ENCODE peak calls at places on chromosomes 6 and 20, in five cellular contexts. I is H1; A is colonic mucosa; H is IMR-90; F is CD4-positive, alpha-beta T cell. L is an unnamed sample.

GRCh38 chr6:6834356-6835342 is 246.1 kb downstream of the LY86 start:
- DNase-seq in I (no peak), H (no peak), F (no peak), A (no peak), L (no peak)

GRCh38 chr20:62066339-62066982 is 780 bp upstream of the TAF4 start:
- DNase-seq in F (peak; percentile 38), H (no peak), A (peak; percentile 60), I (peak; percentile 38), L (no peak)

GRCh38 chr6:111294374-111294967 is 188.5 kb downstream of the REV3L start:
- DNase-seq in I (no peak), A (no peak), F (no peak), H (no peak), L (no peak)

GRCh38 chr6:17632929-17633328 is 32.8 kb downstream of the FAM8A1 start:
- DNase-seq in H (no peak), F (no peak), I (no peak), A (no peak), L (no peak)

GRCh38 chr6:138432063-138432356 is 28.0 kb downstream of the HEBP2 start:
- DNase-seq in A (no peak), I (no peak), F (no peak), H (no peak), L (no peak)

GRCh38 chr6:108002365-108003221 is 44.6 kb upstream of the SEC63 start:
- DNase-seq in H (peak; percentile 6), F (no peak), A (peak; percentile 79), I (no peak), L (no peak)

GRCh38 chr20:42986143-42986773 is 203.4 kb downstream of the PTPRT start:
- DNase-seq in H (no peak), A (no peak), F (no peak), I (no peak), L (peak; percentile 66)

GRCh38 chr20:7742479-7742878 is 197.8 kb downstream of the HAO1 start:
- DNase-seq in I (no peak), A (no peak), H (peak; percentile 64), F (no peak), L (no peak)

GRCh38 chr6:31402324-31403282 is 792 bp upstream of the MICA start:
- DNase-seq in A (peak; percentile 54), H (no peak), I (no peak), F (peak; percentile 13), L (no peak)

GRCh38 chr6:2558861-2559811 is 191.6 kb downstream of the MYLK4 start:
- DNase-seq in F (no peak), A (no peak), I (no peak), H (no peak), L (peak; percentile 89)

GRCh38 chr6:22657341-22657985 is 88.1 kb downstream of the HDGFL1 start:
- DNase-seq in F (no peak), A (no peak), H (no peak), I (no peak), L (no peak)

GRCh38 chr6:109816452-109817374 is 125.6 kb downstream of the FIG4 start:
- DNase-seq in H (no peak), A (peak; percentile 19), I (no peak), F (no peak), L (peak; percentile 75)

GRCh38 chr6:137197684-137198645 is 21.2 kb downstream of the IFNGR1 start:
- DNase-seq in H (no peak), F (no peak), A (no peak), I (no peak), L (no peak)

GRCh38 chr6:17091122-17091521 is 10.7 kb upstream of the STMND1 start:
- DNase-seq in F (no peak), H (peak; percentile 32), A (no peak), I (no peak), L (no peak)

GRCh38 chr6:141169419-141169818 is 963.3 kb upstream of the GJE1 start:
- DNase-seq in H (peak; percentile 77), I (no peak), A (no peak), F (no peak), L (no peak)

GRCh38 chr6:147903321-147903720 is 394.8 kb downstream of the SAMD5 start:
- DNase-seq in I (no peak), A (no peak), H (no peak), F (no peak), L (no peak)

GRCh38 chr20:64083380-64084208 is 604 bp downstream of the LKAAEAR1 start:
- DNase-seq in I (no peak), H (peak; percentile 67), A (peak; percentile 60), F (peak; percentile 67), L (no peak)

GRCh38 chr6:96520039-96520850 is 1.4 kb upstream of the UFL1 start:
- DNase-seq in H (peak; percentile 35), I (no peak), F (no peak), A (peak; percentile 59), L (no peak)

GRCh38 chr6:88680654-88681053 is 282.8 kb downstream of the RNGTT start:
- DNase-seq in H (no peak), F (no peak), A (no peak), I (no peak), L (no peak)

GRCh38 chr6:79377047-79377446 is 142.6 kb upstream of the HMGN3 start:
- DNase-seq in F (no peak), A (no peak), H (no peak), I (no peak), L (no peak)

GRCh38 chr6:82691997-82692396 is 328.4 kb downstream of the TPBG start:
- DNase-seq in A (no peak), F (no peak), I (no peak), H (no peak), L (no peak)

GRCh38 chr6:41548841-41549642 is 2.9 kb downstream of the FOXP4 start:
- DNase-seq in H (no peak), A (no peak), I (no peak), F (no peak), L (no peak)

GRCh38 chr6:41549673-41550072 is 3.5 kb downstream of the FOXP4 start:
- DNase-seq in H (no peak), I (no peak), A (no peak), F (no peak), L (no peak)

GRCh38 chr6:41551857-41552256 is 5.7 kb downstream of the FOXP4 start:
- DNase-seq in A (no peak), F (no peak), I (no peak), H (no peak), L (no peak)

GRCh38 chr6:41552723-41553122 is 6.5 kb downstream of the FOXP4 start:
- DNase-seq in I (no peak), A (no peak), F (no peak), H (no peak), L (no peak)

DNA sequence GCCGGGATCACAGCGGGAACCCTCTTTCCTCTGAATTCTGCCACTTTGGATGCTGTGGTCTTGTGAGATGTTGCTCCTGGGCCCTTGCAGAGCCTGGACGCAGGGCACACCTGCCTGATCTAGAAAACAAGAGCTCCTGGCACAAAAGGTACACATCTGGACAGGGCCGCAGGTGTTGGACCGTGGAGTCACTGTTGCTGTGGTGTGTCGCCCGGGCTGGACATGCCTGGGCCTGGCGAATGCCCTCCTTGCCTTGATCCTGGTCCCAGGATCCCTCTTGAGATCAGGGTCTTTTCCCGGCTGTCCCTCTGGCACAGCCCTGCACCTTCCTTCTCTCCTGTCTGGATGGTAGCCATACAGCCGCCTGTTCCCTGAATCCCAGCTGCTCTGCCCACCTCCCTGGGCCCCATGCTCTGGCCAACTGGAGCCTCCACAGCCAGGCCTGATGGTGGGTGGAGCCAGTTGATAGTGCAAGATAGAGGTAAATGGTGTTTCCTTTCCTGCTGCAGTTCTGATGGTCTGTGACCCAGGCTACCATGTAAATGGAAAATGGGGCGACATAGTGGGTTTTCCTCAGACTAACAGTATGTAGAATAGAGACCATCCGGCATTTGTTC is 5.0 kb downstream of the FOXP4 start:
- DNase-seq in F (no peak), H (no peak), I (no peak), A (no peak), L (no peak)
- H3K27ac ChIP-seq in F (no peak overlapping the region), H (no peak overlapping the region), I (no peak overlapping the region), A (no peak overlapping the region), L (no peak overlapping the region)

DNA sequence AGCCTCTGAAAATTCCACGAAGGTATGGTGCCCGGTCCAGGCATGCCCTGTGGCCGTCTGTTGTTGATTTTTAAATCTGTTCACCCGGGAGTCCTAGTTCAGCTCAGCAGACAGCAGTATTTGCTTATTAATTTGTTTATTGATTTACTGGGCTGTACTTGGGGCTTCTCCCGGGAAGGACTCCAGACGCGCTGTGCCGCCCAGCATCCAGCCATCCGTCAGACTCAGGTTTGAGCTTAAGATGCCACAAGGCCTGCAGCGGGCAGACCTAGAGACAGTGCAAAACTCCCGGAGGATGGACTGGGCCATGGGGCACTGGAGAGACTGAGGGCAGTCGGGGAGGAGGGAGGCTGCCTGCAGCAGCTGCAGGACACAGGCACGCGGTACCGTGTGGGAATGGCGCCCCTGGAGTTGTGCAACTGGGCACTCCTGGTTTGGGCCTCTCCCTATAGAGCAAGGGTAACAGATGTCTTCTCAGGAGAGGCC is 17.3 kb upstream of the CCDC167 start:
- DNase-seq in F (no peak), A (no peak), I (no peak), H (no peak), L (no peak)
- H3K27ac ChIP-seq in F (peak overlapping the region; percentile 100), A (peak overlapping the region; percentile 47), I (no peak overlapping the region), H (no peak overlapping the region), L (no peak overlapping the region)

GRCh38 chr6:25125736-25126135 is 153.4 kb upstream of the CARMIL1 start:
- DNase-seq in I (no peak), H (no peak), F (no peak), A (no peak), L (no peak)

GRCh38 chr6:25124216-25124615 is 155.0 kb upstream of the CARMIL1 start:
- DNase-seq in F (no peak), H (no peak), A (no peak), I (no peak), L (no peak)

GRCh38 chr6:25121186-25121585 is 158.0 kb upstream of the CARMIL1 start:
- DNase-seq in A (no peak), H (no peak), I (no peak), F (no peak), L (no peak)

GRCh38 chr6:25122622-25123237 is 156.4 kb upstream of the CARMIL1 start:
- DNase-seq in H (no peak), F (no peak), A (peak; percentile 57), I (no peak), L (no peak)

DNA sequence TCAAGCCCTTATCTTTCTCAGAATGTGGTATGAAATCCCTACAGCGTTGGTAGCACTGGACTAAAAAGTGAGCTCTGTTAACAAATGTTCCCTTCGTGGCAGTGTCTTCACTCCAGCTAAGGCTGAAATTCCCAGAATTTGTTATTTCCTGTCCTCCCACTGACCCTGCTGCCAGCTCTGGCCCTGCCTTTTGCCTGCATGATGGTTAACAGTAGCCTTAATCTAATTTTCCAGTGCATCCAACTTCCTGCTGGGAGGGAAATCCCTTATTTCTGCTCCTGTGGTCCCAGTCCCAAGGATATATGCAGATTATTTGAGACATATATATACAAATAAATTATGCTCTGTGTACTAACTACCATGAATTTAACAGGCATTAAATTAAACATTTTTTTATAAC is 157.2 kb upstream of the CARMIL1 start:
- DNase-seq in H (peak; percentile 6), A (peak; percentile 30), F (no peak), I (no peak), L (no peak)
- H3K27ac ChIP-seq in H (no peak overlapping the region), A (peak overlapping the region; percentile 40), F (no peak overlapping the region), I (no peak overlapping the region), L (peak overlapping the region; percentile 42)

GRCh38 chr6:89942601-89943000 is 48.3 kb downstream of the GJA10 start:
- DNase-seq in A (no peak), H (no peak), I (no peak), F (no peak), L (no peak)

GRCh38 chr6:89941031-89941775 is 46.9 kb downstream of the GJA10 start:
- DNase-seq in H (no peak), F (no peak), I (no peak), A (peak; percentile 36), L (no peak)

GRCh38 chr6:89941847-89942497 is 47.7 kb downstream of the GJA10 start:
- DNase-seq in H (no peak), I (no peak), A (no peak), F (no peak), L (no peak)

GRCh38 chr6:89944181-89944755 is 50.0 kb downstream of the GJA10 start:
- DNase-seq in I (no peak), A (no peak), F (no peak), H (peak; percentile 25), L (no peak)

GRCh38 chr6:89944826-89945407 is 50.6 kb downstream of the GJA10 start:
- DNase-seq in F (no peak), I (no peak), H (peak; percentile 33), A (no peak), L (no peak)
- H3K27ac ChIP-seq in F (no peak overlapping the region), I (no peak overlapping the region), H (no peak overlapping the region), A (no peak overlapping the region), L (no peak overlapping the region)

L was measured in esophagus muscularis mucosa.